ENCODE peak calls at places on chromosome 5, in eight cellular contexts. One of them, this sample, is unnamed.

GRCh38 chr5:10471672-10472071 is 30.0 kb downstream of the ROPN1L start:
- DNase-seq in kidney glomerular epithelial cell: no peak
- DNase-seq in ELF-1: no peak
- DNase-seq in anterior cingulate cortex: no peak
- DNase-seq in neural crest cell: no peak
- DNase-seq in activated T-cell treated with anti-CD3 and anti-CD28 coated beads, Interleukin-2, amount 50 U/mL, for 72 hours: no peak
- DNase-seq in bronchial epithelial cell: no peak
- DNase-seq in amygdala: no peak
- DNase-seq in this sample: no peak

GRCh38 chr5:125928663-125929062 is 494.5 kb upstream of the GRAMD2B start:
- DNase-seq in kidney glomerular epithelial cell: no peak
- DNase-seq in ELF-1: no peak
- DNase-seq in anterior cingulate cortex: no peak
- DNase-seq in neural crest cell: no peak
- DNase-seq in activated T-cell treated with anti-CD3 and anti-CD28 coated beads, Interleukin-2, amount 50 U/mL, for 72 hours: no peak
- DNase-seq in bronchial epithelial cell: peak; percentile 17
- DNase-seq in amygdala: no peak
- DNase-seq in this sample: no peak

GRCh38 chr5:115309751-115310370 is 13.4 kb upstream of the CCDC112 start:
- DNase-seq in kidney glomerular epithelial cell: peak; percentile 48
- DNase-seq in ELF-1: no peak
- DNase-seq in anterior cingulate cortex: no peak
- DNase-seq in neural crest cell: no peak
- DNase-seq in activated T-cell treated with anti-CD3 and anti-CD28 coated beads, Interleukin-2, amount 50 U/mL, for 72 hours: no peak
- DNase-seq in bronchial epithelial cell: peak; percentile 75
- DNase-seq in amygdala: no peak
- DNase-seq in this sample: no peak

GRCh38 chr5:1161108-1161831 is 40.1 kb upstream of the SLC6A19 start:
- DNase-seq in kidney glomerular epithelial cell: no peak
- DNase-seq in ELF-1: peak; percentile 68
- DNase-seq in anterior cingulate cortex: no peak
- DNase-seq in neural crest cell: no peak
- DNase-seq in activated T-cell treated with anti-CD3 and anti-CD28 coated beads, Interleukin-2, amount 50 U/mL, for 72 hours: no peak
- DNase-seq in bronchial epithelial cell: peak; percentile 60
- DNase-seq in amygdala: no peak
- DNase-seq in this sample: no peak

GRCh38 chr5:102090770-102091169 is 205.3 kb downstream of the SLCO4C1 start:
- DNase-seq in kidney glomerular epithelial cell: no peak
- DNase-seq in ELF-1: peak; percentile 43
- DNase-seq in anterior cingulate cortex: no peak
- DNase-seq in neural crest cell: no peak
- DNase-seq in activated T-cell treated with anti-CD3 and anti-CD28 coated beads, Interleukin-2, amount 50 U/mL, for 72 hours: no peak
- DNase-seq in bronchial epithelial cell: no peak
- DNase-seq in amygdala: no peak
- DNase-seq in this sample: no peak

GRCh38 chr5:157558089-157558595 is 17.4 kb downstream of the ADAM19 start:
- DNase-seq in kidney glomerular epithelial cell: peak; percentile 20
- DNase-seq in ELF-1: no peak
- DNase-seq in anterior cingulate cortex: no peak
- DNase-seq in neural crest cell: no peak
- DNase-seq in activated T-cell treated with anti-CD3 and anti-CD28 coated beads, Interleukin-2, amount 50 U/mL, for 72 hours: no peak
- DNase-seq in bronchial epithelial cell: peak; percentile 72
- DNase-seq in amygdala: no peak
- DNase-seq in this sample: no peak

GRCh38 chr5:112703866-112704820 is 33.5 kb upstream of the APC start:
- DNase-seq in kidney glomerular epithelial cell: no peak
- DNase-seq in ELF-1: no peak
- DNase-seq in anterior cingulate cortex: no peak
- DNase-seq in neural crest cell: no peak
- DNase-seq in activated T-cell treated with anti-CD3 and anti-CD28 coated beads, Interleukin-2, amount 50 U/mL, for 72 hours: no peak
- DNase-seq in bronchial epithelial cell: no peak
- DNase-seq in amygdala: no peak
- DNase-seq in this sample: no peak

GRCh38 chr5:92687793-92688467 is 893.1 kb downstream of the NR2F1-AS1 start:
- DNase-seq in kidney glomerular epithelial cell: peak; percentile 20
- DNase-seq in ELF-1: peak; percentile 29
- DNase-seq in anterior cingulate cortex: no peak
- DNase-seq in neural crest cell: peak; percentile 15
- DNase-seq in activated T-cell treated with anti-CD3 and anti-CD28 coated beads, Interleukin-2, amount 50 U/mL, for 72 hours: no peak
- DNase-seq in bronchial epithelial cell: peak; percentile 21
- DNase-seq in amygdala: no peak
- DNase-seq in this sample: peak; percentile 3

GRCh38 chr5:148786456-148786855 is 40.0 kb upstream of the ADRB2 start:
- DNase-seq in kidney glomerular epithelial cell: no peak
- DNase-seq in ELF-1: no peak
- DNase-seq in anterior cingulate cortex: no peak
- DNase-seq in neural crest cell: no peak
- DNase-seq in activated T-cell treated with anti-CD3 and anti-CD28 coated beads, Interleukin-2, amount 50 U/mL, for 72 hours: no peak
- DNase-seq in bronchial epithelial cell: peak; percentile 74
- DNase-seq in amygdala: no peak
- DNase-seq in this sample: no peak

GRCh38 chr5:122424211-122424610 is 112.2 kb downstream of the SNCAIP start:
- DNase-seq in kidney glomerular epithelial cell: no peak
- DNase-seq in ELF-1: no peak
- DNase-seq in anterior cingulate cortex: no peak
- DNase-seq in neural crest cell: no peak
- DNase-seq in activated T-cell treated with anti-CD3 and anti-CD28 coated beads, Interleukin-2, amount 50 U/mL, for 72 hours: no peak
- DNase-seq in bronchial epithelial cell: peak; percentile 22
- DNase-seq in amygdala: no peak
- DNase-seq in this sample: no peak

GRCh38 chr5:43017438-43017820 is 22.7 kb downstream of the ANXA2R start:
- DNase-seq in kidney glomerular epithelial cell: no peak
- DNase-seq in ELF-1: peak; percentile 39
- DNase-seq in anterior cingulate cortex: no peak
- DNase-seq in neural crest cell: no peak
- DNase-seq in activated T-cell treated with anti-CD3 and anti-CD28 coated beads, Interleukin-2, amount 50 U/mL, for 72 hours: peak; percentile 50
- DNase-seq in bronchial epithelial cell: no peak
- DNase-seq in amygdala: no peak
- DNase-seq in this sample: no peak

GRCh38 chr5:37071901-37072581 is 177.1 kb downstream of the CPLANE1 start:
- DNase-seq in kidney glomerular epithelial cell: no peak
- DNase-seq in ELF-1: no peak
- DNase-seq in anterior cingulate cortex: no peak
- DNase-seq in neural crest cell: no peak
- DNase-seq in activated T-cell treated with anti-CD3 and anti-CD28 coated beads, Interleukin-2, amount 50 U/mL, for 72 hours: no peak
- DNase-seq in bronchial epithelial cell: peak; percentile 48
- DNase-seq in amygdala: no peak
- DNase-seq in this sample: no peak

GRCh38 chr5:171521219-171521633 is 101.8 kb downstream of the FGF18 start:
- DNase-seq in kidney glomerular epithelial cell: peak; percentile 93
- DNase-seq in ELF-1: peak; percentile 56
- DNase-seq in anterior cingulate cortex: no peak
- DNase-seq in neural crest cell: no peak
- DNase-seq in activated T-cell treated with anti-CD3 and anti-CD28 coated beads, Interleukin-2, amount 50 U/mL, for 72 hours: no peak
- DNase-seq in bronchial epithelial cell: peak; percentile 88
- DNase-seq in amygdala: no peak
- DNase-seq in this sample: peak; percentile 61

GRCh38 chr5:139389701-139390638 is at the start of gene MZB1:
- DNase-seq in kidney glomerular epithelial cell: no peak
- DNase-seq in ELF-1: no peak
- DNase-seq in anterior cingulate cortex: no peak
- DNase-seq in neural crest cell: no peak
- DNase-seq in activated T-cell treated with anti-CD3 and anti-CD28 coated beads, Interleukin-2, amount 50 U/mL, for 72 hours: peak; percentile 79
- DNase-seq in bronchial epithelial cell: no peak
- DNase-seq in amygdala: no peak
- DNase-seq in this sample: no peak

GRCh38 chr5:159208508-159209437 is 580 bp downstream of the RNF145 start:
- DNase-seq in kidney glomerular epithelial cell: peak; percentile 20
- DNase-seq in ELF-1: peak; percentile 72
- DNase-seq in anterior cingulate cortex: peak; percentile 32
- DNase-seq in neural crest cell: peak; percentile 35
- DNase-seq in activated T-cell treated with anti-CD3 and anti-CD28 coated beads, Interleukin-2, amount 50 U/mL, for 72 hours: no peak
- DNase-seq in bronchial epithelial cell: no peak
- DNase-seq in amygdala: no peak
- DNase-seq in this sample: no peak

GRCh38 chr5:123708074-123708806 is 196.3 kb downstream of the CSNK1G3 start:
- DNase-seq in kidney glomerular epithelial cell: peak; percentile 77
- DNase-seq in ELF-1: no peak
- DNase-seq in anterior cingulate cortex: no peak
- DNase-seq in neural crest cell: no peak
- DNase-seq in activated T-cell treated with anti-CD3 and anti-CD28 coated beads, Interleukin-2, amount 50 U/mL, for 72 hours: no peak
- DNase-seq in bronchial epithelial cell: peak; percentile 39
- DNase-seq in amygdala: no peak
- DNase-seq in this sample: no peak